ENCODE peak calls at places on chromosomes 7 and 10, in ten cellular contexts. One of them, this sample, is unnamed.

GRCh38 chr7:135386181-135386580 is 123.7 kb downstream of the CNOT4 start:
- DNase-seq in heart left ventricle: no peak
- DNase-seq in breast epithelium: no peak
- DNase-seq in spleen: no peak
- DNase-seq in upper lobe of left lung: no peak
- DNase-seq in transverse colon: no peak
- DNase-seq in stomach: no peak
- DNase-seq in lower leg skin: no peak
- DNase-seq in suprapubic skin: no peak
- DNase-seq in NB4: no peak
- DNase-seq in this sample: no peak

GRCh38 chr7:69687739-69688431 is 89.6 kb downstream of the AUTS2 start:
- DNase-seq in heart left ventricle: no peak
- DNase-seq in breast epithelium: no peak
- DNase-seq in spleen: no peak
- DNase-seq in upper lobe of left lung: no peak
- DNase-seq in transverse colon: no peak
- DNase-seq in stomach: no peak
- DNase-seq in lower leg skin: no peak
- DNase-seq in suprapubic skin: no peak
- DNase-seq in NB4: no peak
- DNase-seq in this sample: no peak

GRCh38 chr10:120041807-120042545 is 149.4 kb downstream of the SEC23IP start:
- DNase-seq in heart left ventricle: no peak
- DNase-seq in breast epithelium: no peak
- DNase-seq in spleen: no peak
- DNase-seq in upper lobe of left lung: peak
- DNase-seq in transverse colon: no peak
- DNase-seq in stomach: no peak
- DNase-seq in lower leg skin: no peak
- DNase-seq in suprapubic skin: no peak
- DNase-seq in NB4: peak
- DNase-seq in this sample: no peak

GRCh38 chr10:114577133-114577532 is 80.9 kb downstream of the ABLIM1 start:
- DNase-seq in heart left ventricle: no peak
- DNase-seq in breast epithelium: no peak
- DNase-seq in spleen: no peak
- DNase-seq in upper lobe of left lung: no peak
- DNase-seq in transverse colon: no peak
- DNase-seq in stomach: no peak
- DNase-seq in lower leg skin: no peak
- DNase-seq in suprapubic skin: no peak
- DNase-seq in NB4: no peak
- DNase-seq in this sample: peak

GRCh38 chr10:113027574-113028392 is 77.7 kb downstream of the TCF7L2 start:
- DNase-seq in heart left ventricle: no peak
- DNase-seq in breast epithelium: no peak
- DNase-seq in spleen: no peak
- DNase-seq in upper lobe of left lung: no peak
- DNase-seq in transverse colon: no peak
- DNase-seq in stomach: no peak
- DNase-seq in lower leg skin: no peak
- DNase-seq in suprapubic skin: no peak
- DNase-seq in NB4: peak
- DNase-seq in this sample: no peak

GRCh38 chr10:34047389-34047788 is 712.9 kb upstream of the NRP1 start:
- DNase-seq in heart left ventricle: no peak
- DNase-seq in breast epithelium: no peak
- DNase-seq in spleen: no peak
- DNase-seq in upper lobe of left lung: no peak
- DNase-seq in transverse colon: no peak
- DNase-seq in stomach: no peak
- DNase-seq in lower leg skin: no peak
- DNase-seq in suprapubic skin: no peak
- DNase-seq in NB4: no peak
- DNase-seq in this sample: no peak

GRCh38 chr7:130959743-130960207 is 225.8 kb upstream of the KLF14 start:
- DNase-seq in heart left ventricle: no peak
- DNase-seq in breast epithelium: no peak
- DNase-seq in spleen: no peak
- DNase-seq in upper lobe of left lung: no peak
- DNase-seq in transverse colon: no peak
- DNase-seq in stomach: no peak
- DNase-seq in lower leg skin: no peak
- DNase-seq in suprapubic skin: no peak
- DNase-seq in NB4: peak
- DNase-seq in this sample: peak

GRCh38 chr10:23088609-23089008 is 6.8 kb upstream of the MSRB2 start:
- DNase-seq in heart left ventricle: no peak
- DNase-seq in breast epithelium: no peak
- DNase-seq in spleen: no peak
- DNase-seq in upper lobe of left lung: no peak
- DNase-seq in transverse colon: no peak
- DNase-seq in stomach: no peak
- DNase-seq in lower leg skin: no peak
- DNase-seq in suprapubic skin: no peak
- DNase-seq in NB4: no peak
- DNase-seq in this sample: no peak

GRCh38 chr7:94810496-94810895 is 96.9 kb upstream of the PPP1R9A start:
- DNase-seq in heart left ventricle: no peak
- DNase-seq in breast epithelium: no peak
- DNase-seq in spleen: no peak
- DNase-seq in upper lobe of left lung: no peak
- DNase-seq in transverse colon: no peak
- DNase-seq in stomach: no peak
- DNase-seq in lower leg skin: no peak
- DNase-seq in suprapubic skin: no peak
- DNase-seq in NB4: no peak
- DNase-seq in this sample: no peak

GRCh38 chr7:8274589-8274988 is 12.6 kb upstream of the ICA1 start:
- DNase-seq in heart left ventricle: no peak
- DNase-seq in breast epithelium: no peak
- DNase-seq in spleen: no peak
- DNase-seq in upper lobe of left lung: no peak
- DNase-seq in transverse colon: no peak
- DNase-seq in stomach: no peak
- DNase-seq in lower leg skin: no peak
- DNase-seq in suprapubic skin: no peak
- DNase-seq in NB4: no peak
- DNase-seq in this sample: no peak

GRCh38 chr7:70574970-70575799 is 556.8 kb upstream of the GALNT17 start:
- DNase-seq in heart left ventricle: no peak
- DNase-seq in breast epithelium: no peak
- DNase-seq in spleen: no peak
- DNase-seq in upper lobe of left lung: no peak
- DNase-seq in transverse colon: no peak
- DNase-seq in stomach: no peak
- DNase-seq in lower leg skin: no peak
- DNase-seq in suprapubic skin: no peak
- DNase-seq in NB4: no peak
- DNase-seq in this sample: no peak

DNA sequence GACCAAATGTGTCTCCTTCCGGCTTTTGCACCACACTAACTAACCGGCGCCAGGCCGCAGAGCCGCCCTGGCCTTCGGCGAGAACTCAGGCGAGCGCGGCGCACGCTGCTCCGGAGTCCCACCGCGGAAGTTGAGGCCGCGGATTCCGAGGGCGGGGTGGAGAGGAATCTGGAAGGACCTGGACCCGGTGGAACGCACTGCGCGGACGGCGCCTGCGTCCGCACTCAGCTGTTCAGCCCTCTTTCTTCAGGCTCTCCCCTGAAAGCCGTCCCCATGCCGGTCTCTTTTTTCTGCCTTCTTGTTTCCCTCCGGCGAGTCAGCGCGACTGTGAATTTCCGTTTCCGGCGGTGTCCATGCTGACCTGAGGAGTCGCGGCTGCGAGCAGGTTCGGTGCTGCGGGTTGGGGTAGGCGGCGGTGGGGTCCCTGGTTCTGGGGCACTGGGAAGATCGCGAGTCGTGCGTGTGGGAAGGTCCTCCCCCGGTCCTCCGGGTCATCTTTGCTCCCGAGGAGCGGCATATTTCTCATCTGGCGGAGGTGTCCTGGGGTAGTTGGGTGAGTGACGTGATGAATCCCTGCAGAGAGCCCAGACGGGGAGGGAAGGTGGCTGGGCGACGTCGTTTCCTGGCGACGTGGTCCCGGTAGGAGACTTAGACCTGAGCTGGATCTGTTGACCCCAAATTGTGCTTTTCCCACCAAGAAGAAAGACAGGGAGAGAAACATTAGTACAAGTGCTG is at the start of gene BMS1:
- DNase-seq in heart left ventricle: peak
- DNase-seq in breast epithelium: peak
- DNase-seq in spleen: peak
- DNase-seq in upper lobe of left lung: peak
- DNase-seq in transverse colon: peak
- DNase-seq in stomach: peak
- DNase-seq in lower leg skin: peak
- DNase-seq in suprapubic skin: peak
- DNase-seq in NB4: peak
- DNase-seq in this sample: peak
- TF ChIP-seq POLR2A in heart left ventricle: peak
- TF ChIP-seq POLR2A in breast epithelium: peak
- TF ChIP-seq POLR2A in spleen: peak
- TF ChIP-seq POLR2A in upper lobe of left lung: peak
- TF ChIP-seq POLR2A in transverse colon: peak
- TF ChIP-seq POLR2A in stomach: no peak
- TF ChIP-seq POLR2A in lower leg skin: peak
- TF ChIP-seq POLR2A in suprapubic skin: no peak
- TF ChIP-seq POLR2A in NB4: peak
- TF ChIP-seq POLR2A in this sample: peak

DNA sequence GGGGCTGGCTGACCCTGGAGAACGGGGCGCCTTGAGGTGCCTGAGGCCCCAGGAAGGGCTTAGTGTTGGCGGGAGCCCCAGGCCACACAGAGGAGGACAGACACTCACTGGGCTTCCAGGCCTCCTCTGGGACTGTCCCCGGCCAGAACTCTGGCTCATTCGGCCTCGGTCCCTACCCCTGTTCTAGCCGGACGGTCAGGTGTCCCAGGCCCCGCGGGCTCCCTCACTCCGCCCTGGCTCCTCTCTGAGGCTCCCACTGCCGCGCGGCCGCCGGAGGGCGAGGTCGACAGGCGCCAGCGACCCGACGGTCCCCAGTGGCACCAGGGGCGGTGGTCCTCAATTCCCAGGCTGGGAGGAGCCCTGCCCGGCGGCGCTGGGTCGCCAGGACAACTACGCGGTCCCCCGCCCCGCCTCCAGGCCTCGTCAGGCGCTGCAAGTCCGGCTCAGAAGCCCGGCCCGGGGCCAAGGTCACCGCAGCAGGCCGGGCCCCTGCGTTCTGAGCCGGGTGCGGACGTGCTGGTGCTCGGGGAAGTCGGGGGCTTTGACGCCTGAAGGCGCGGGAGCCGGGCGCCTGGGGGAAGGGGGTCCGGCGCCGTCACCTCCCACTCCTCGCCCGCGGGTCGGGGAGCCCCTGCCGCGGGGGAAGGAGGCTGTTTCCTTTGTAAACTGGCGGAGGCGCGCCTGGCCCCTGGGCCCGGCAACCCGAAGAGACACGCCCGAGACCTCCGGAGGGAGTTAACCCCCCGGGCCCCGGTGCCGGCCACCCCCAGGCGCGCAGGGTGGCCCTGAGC is 1.1 kb upstream of the PWWP2B start:
- DNase-seq in heart left ventricle: peak
- DNase-seq in breast epithelium: no peak
- DNase-seq in spleen: peak
- DNase-seq in upper lobe of left lung: peak
- DNase-seq in transverse colon: peak
- DNase-seq in stomach: peak
- DNase-seq in lower leg skin: peak
- DNase-seq in suprapubic skin: peak
- DNase-seq in NB4: no peak
- DNase-seq in this sample: peak
- TF ChIP-seq POLR2A in heart left ventricle: peak
- TF ChIP-seq POLR2A in breast epithelium: peak
- TF ChIP-seq POLR2A in spleen: no peak
- TF ChIP-seq POLR2A in upper lobe of left lung: no peak
- TF ChIP-seq POLR2A in transverse colon: peak
- TF ChIP-seq POLR2A in stomach: no peak
- TF ChIP-seq POLR2A in lower leg skin: no peak
- TF ChIP-seq POLR2A in suprapubic skin: peak
- TF ChIP-seq POLR2A in NB4: no peak
- TF ChIP-seq POLR2A in this sample: no peak

GRCh38 chr7:66700633-66701131 is 39.9 kb upstream of the RABGEF1 start:
- DNase-seq in heart left ventricle: no peak
- DNase-seq in breast epithelium: no peak
- DNase-seq in spleen: no peak
- DNase-seq in upper lobe of left lung: peak
- DNase-seq in transverse colon: no peak
- DNase-seq in stomach: no peak
- DNase-seq in lower leg skin: no peak
- DNase-seq in suprapubic skin: no peak
- DNase-seq in NB4: no peak
- DNase-seq in this sample: no peak

GRCh38 chr7:66698652-66699205 is 41.8 kb upstream of the RABGEF1 start:
- DNase-seq in heart left ventricle: no peak
- DNase-seq in breast epithelium: no peak
- DNase-seq in spleen: no peak
- DNase-seq in upper lobe of left lung: no peak
- DNase-seq in transverse colon: no peak
- DNase-seq in stomach: no peak
- DNase-seq in lower leg skin: no peak
- DNase-seq in suprapubic skin: no peak
- DNase-seq in NB4: no peak
- DNase-seq in this sample: no peak

GRCh38 chr7:66696774-66697191 is 43.8 kb upstream of the RABGEF1 start:
- DNase-seq in heart left ventricle: no peak
- DNase-seq in breast epithelium: no peak
- DNase-seq in spleen: no peak
- DNase-seq in upper lobe of left lung: no peak
- DNase-seq in transverse colon: no peak
- DNase-seq in stomach: no peak
- DNase-seq in lower leg skin: no peak
- DNase-seq in suprapubic skin: no peak
- DNase-seq in NB4: peak
- DNase-seq in this sample: peak

GRCh38 chr7:66699998-66700397 is 40.5 kb upstream of the RABGEF1 start:
- DNase-seq in heart left ventricle: peak
- DNase-seq in breast epithelium: no peak
- DNase-seq in spleen: no peak
- DNase-seq in upper lobe of left lung: no peak
- DNase-seq in transverse colon: peak
- DNase-seq in stomach: no peak
- DNase-seq in lower leg skin: no peak
- DNase-seq in suprapubic skin: no peak
- DNase-seq in NB4: no peak
- DNase-seq in this sample: no peak

GRCh38 chr7:66697451-66698438 is 42.8 kb upstream of the RABGEF1 start:
- DNase-seq in heart left ventricle: peak
- DNase-seq in breast epithelium: no peak
- DNase-seq in spleen: no peak
- DNase-seq in upper lobe of left lung: no peak
- DNase-seq in transverse colon: no peak
- DNase-seq in stomach: no peak
- DNase-seq in lower leg skin: no peak
- DNase-seq in suprapubic skin: no peak
- DNase-seq in NB4: no peak
- DNase-seq in this sample: no peak
- TF ChIP-seq POLR2A in heart left ventricle: no peak
- TF ChIP-seq POLR2A in breast epithelium: no peak
- TF ChIP-seq POLR2A in spleen: no peak
- TF ChIP-seq POLR2A in upper lobe of left lung: no peak
- TF ChIP-seq POLR2A in transverse colon: no peak
- TF ChIP-seq POLR2A in stomach: no peak
- TF ChIP-seq POLR2A in lower leg skin: no peak
- TF ChIP-seq POLR2A in suprapubic skin: no peak
- TF ChIP-seq POLR2A in NB4: no peak
- TF ChIP-seq POLR2A in this sample: no peak

GRCh38 chr7:5695037-5695708 is 86.3 kb downstream of the RNF216 start:
- DNase-seq in heart left ventricle: peak
- DNase-seq in breast epithelium: peak
- DNase-seq in spleen: peak
- DNase-seq in upper lobe of left lung: no peak
- DNase-seq in transverse colon: peak
- DNase-seq in stomach: no peak
- DNase-seq in lower leg skin: no peak
- DNase-seq in suprapubic skin: no peak
- DNase-seq in NB4: no peak
- DNase-seq in this sample: peak
- TF ChIP-seq POLR2A in heart left ventricle: peak
- TF ChIP-seq POLR2A in breast epithelium: no peak
- TF ChIP-seq POLR2A in spleen: peak
- TF ChIP-seq POLR2A in upper lobe of left lung: no peak
- TF ChIP-seq POLR2A in transverse colon: peak
- TF ChIP-seq POLR2A in stomach: no peak
- TF ChIP-seq POLR2A in lower leg skin: no peak
- TF ChIP-seq POLR2A in suprapubic skin: no peak
- TF ChIP-seq POLR2A in NB4: no peak
- TF ChIP-seq POLR2A in this sample: peak